ENCODE peak calls at places on chromosomes 2 and 18, in four cellular contexts. M, I, G and E are unnamed samples.

GRCh38 chr18:23998018-23998417 is 16.5 kb upstream of the TTC39C start:
- DNase-seq in M (no peak), I (no peak), G (no peak), E (no peak)

GRCh38 chr18:55239764-55240163 is 280.5 kb upstream of the CCDC68 start:
- DNase-seq in M (no peak), I (no peak), G (no peak), E (no peak)

GRCh38 chr2:217753460-217754200 is 249.2 kb downstream of the TNS1 start:
- DNase-seq in M (no peak), I (no peak), G (no peak), E (no peak)

GRCh38 chr2:203814661-203815540 is 52.7 kb upstream of the CTLA4 start:
- DNase-seq in M (peak; percentile 88), I (no peak), G (no peak), E (peak; percentile 74)

GRCh38 chr18:63339920-63340484 is 20.4 kb upstream of the BCL2 start:
- DNase-seq in M (peak; percentile 22), I (no peak), G (no peak), E (peak; percentile 49)

GRCh38 chr2:37886745-37887144 is 38.3 kb upstream of the RMDN2 start:
- DNase-seq in M (no peak), I (no peak), G (no peak), E (no peak)

GRCh38 chr2:101063753-101064502 is 61.8 kb downstream of the RPL31 start:
- DNase-seq in M (no peak), I (no peak), G (no peak), E (no peak)

GRCh38 chr2:99654419-99654818 is 164.6 kb upstream of the REV1 start:
- DNase-seq in M (no peak), I (no peak), G (no peak), E (no peak)

GRCh38 chr2:72770879-72771461 is 54.9 kb downstream of the EXOC6B start:
- DNase-seq in M (peak; percentile 83), I (peak; percentile 37), G (no peak), E (peak; percentile 56)

GRCh38 chr2:70570041-70570661 is 16.5 kb upstream of the TGFA start:
- DNase-seq in M (peak; percentile 65), I (no peak), G (no peak), E (no peak)

GRCh38 chr2:121078869-121079268 is 206.1 kb downstream of the TFCP2L1 start:
- DNase-seq in M (peak; percentile 16), I (no peak), G (no peak), E (no peak)

GRCh38 chr2:132567682-132568081 is 102.3 kb downstream of the LYPD1 start:
- DNase-seq in M (no peak), I (no peak), G (no peak), E (no peak)

GRCh38 chr18:25164211-25164836 is 187.6 kb downstream of the ZNF521 start:
- DNase-seq in M (no peak), I (no peak), G (no peak), E (no peak)

GRCh38 chr18:27762054-27762453 is 414.9 kb downstream of the CDH2 start:
- DNase-seq in M (no peak), I (no peak), G (no peak), E (no peak)

GRCh38 chr2:190891370-190891769 is 10.7 kb downstream of the GLS start:
- DNase-seq in M (no peak), I (peak; percentile 23), G (no peak), E (no peak)

GRCh38 chr18:11658019-11658418 is 31.0 kb upstream of the GNAL start:
- DNase-seq in M (no peak), I (no peak), G (no peak), E (no peak)

GRCh38 chr2:46346719-46347118 is 49.5 kb downstream of the EPAS1 start:
- DNase-seq in M (no peak), I (no peak), G (no peak), E (no peak)

GRCh38 chr2:229996320-229996719 is 72.4 kb downstream of the SLC16A14 start:
- DNase-seq in M (no peak), I (no peak), G (no peak), E (peak; percentile 81)

GRCh38 chr2:9078405-9078804 is 74.9 kb upstream of the MBOAT2 start:
- DNase-seq in M (no peak), I (no peak), G (no peak), E (no peak)

GRCh38 chr2:38524580-38524979 is 78.1 kb downstream of the HNRNPLL start:
- DNase-seq in M (no peak), I (no peak), G (no peak), E (no peak)

GRCh38 chr18:54284967-54285785 is 15.9 kb downstream of the POLI start:
- DNase-seq in M (no peak), I (peak; percentile 97), G (no peak), E (no peak)

GRCh38 chr2:238296638-238297457 is 8.4 kb upstream of the PER2 start:
- DNase-seq in M (no peak), I (no peak), G (no peak), E (no peak)

GRCh38 chr18:36519358-36519757 is 221.8 kb downstream of the FHOD3 start:
- DNase-seq in M (no peak), I (no peak), G (no peak), E (no peak)

GRCh38 chr2:18180031-18180610 is 301.7 kb downstream of the KCNS3 start:
- DNase-seq in M (no peak), I (no peak), G (no peak), E (no peak)

GRCh38 chr2:241151934-241152660 is 1.8 kb downstream of the PPP1R7 start:
- DNase-seq in M (no peak), I (no peak), G (no peak), E (no peak)

GRCh38 chr2:160783481-160783880 is 289.9 kb upstream of the RBMS1 start:
- DNase-seq in M (no peak), I (no peak), G (no peak), E (no peak)

GRCh38 chr2:172962824-172963223 is 112.8 kb upstream of the MAP3K20 start:
- DNase-seq in M (no peak), I (no peak), G (no peak), E (no peak)

GRCh38 chr2:15200581-15200980 is 360.6 kb downstream of the NBAS start:
- DNase-seq in M (no peak), I (no peak), G (no peak), E (no peak)

DNA sequence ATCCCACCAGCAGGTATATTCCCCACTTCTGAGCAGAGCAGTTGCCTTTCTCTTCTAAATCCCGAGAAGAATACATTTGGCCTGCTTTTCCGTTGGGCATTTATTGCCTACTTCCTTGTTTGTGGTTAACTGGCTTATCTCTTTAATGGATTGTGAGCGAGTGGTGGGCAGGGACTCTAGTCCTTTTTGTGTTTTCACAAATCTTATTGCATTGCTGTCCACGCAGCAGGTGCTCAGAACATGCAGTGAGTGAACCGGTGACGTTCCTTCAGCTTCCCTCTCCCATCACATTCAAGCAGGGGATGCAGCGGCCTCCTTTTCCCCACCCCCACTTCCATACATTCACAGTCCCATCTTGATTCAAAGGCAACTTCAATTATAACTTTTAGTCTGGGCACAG is 28.9 kb upstream of the GAREM2 start:
- DNase-seq in M (no peak), I (no peak), G (no peak), E (no peak)
- TF ChIP-seq JUND in M (no peak), I (no peak), G (no peak), E (no peak)

GRCh38 chr2:239953418-239954061 is 71.6 kb downstream of the NDUFA10 start:
- DNase-seq in M (no peak), I (no peak), G (no peak), E (no peak)
- TF ChIP-seq EP300 in M (no peak), I (no peak), G (no peak), E (no peak)

GRCh38 chr2:196403471-196403870 is 232.1 kb upstream of the STK17B start:
- DNase-seq in M (no peak), I (no peak), G (no peak), E (no peak)

GRCh38 chr2:196404276-196404675 is 232.9 kb upstream of the STK17B start:
- DNase-seq in M (no peak), I (no peak), G (no peak), E (no peak)

GRCh38 chr2:196399736-196400691 is 228.6 kb upstream of the STK17B start:
- DNase-seq in M (no peak), I (no peak), G (no peak), E (no peak)
- TF ChIP-seq TCF12 in M (no peak), I (no peak), G (no peak), E (peak; percentile 90)

GRCh38 chr2:32423536-32423935 is 66.7 kb downstream of the BIRC6 start:
- DNase-seq in M (no peak), I (no peak), G (no peak), E (no peak)
- TF ChIP-seq JUND in M (no peak), I (no peak), G (no peak), E (peak; percentile 64)

DNA sequence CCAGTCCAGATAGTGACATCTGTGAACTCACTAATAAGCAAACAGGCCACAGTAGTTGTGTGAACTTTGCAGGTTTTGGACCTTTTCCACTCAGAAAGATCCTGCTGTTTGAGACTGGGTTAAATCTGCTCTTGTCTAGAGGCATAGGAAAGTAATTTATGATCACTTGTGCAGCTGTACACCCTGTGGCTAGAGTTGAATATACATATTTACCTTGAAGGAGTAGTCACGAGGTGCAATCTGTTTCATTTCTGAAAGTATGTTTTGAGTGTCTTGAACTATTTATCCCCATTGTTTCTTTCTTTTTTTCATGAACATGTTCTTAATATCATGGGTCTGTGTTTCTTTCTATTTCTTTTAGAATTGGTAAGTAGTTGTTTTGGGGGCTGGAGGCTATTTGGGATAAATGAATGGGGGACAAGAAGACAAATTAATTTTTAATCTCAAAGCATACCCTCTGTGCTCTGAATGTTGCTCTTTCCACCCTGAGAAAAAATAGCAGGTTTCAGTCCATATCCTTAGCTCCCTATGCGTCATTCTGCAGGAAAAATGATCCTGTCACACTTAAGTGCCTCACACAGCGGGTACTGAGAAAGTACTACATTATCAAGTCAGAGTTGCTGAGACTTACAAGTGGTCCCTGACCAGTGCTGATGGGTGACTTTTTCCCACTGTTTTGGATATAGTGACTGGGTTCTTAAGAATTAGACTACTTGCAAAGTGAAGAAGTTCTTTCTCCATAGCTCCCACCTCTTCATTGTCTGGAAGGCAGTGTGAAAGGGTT is 28.2 kb downstream of the DCC start:
- DNase-seq in M (no peak), I (no peak), G (no peak), E (no peak)
- TF ChIP-seq EP300 in M (no peak), I (no peak), G (no peak), E (no peak)